ENCODE peak calls at places on chromosomes 7 and 10, in seven cellular contexts. A, U, H, O, C, R and P are unnamed samples.
A peak's percentile ranks its signal among the peaks of the same experiment; 100 is the strongest.

GRCh38 chr10:120823251-120823650 is 27.9 kb upstream of the WDR11 start:
- DNase-seq in A (no peak), U (no peak), H (no peak), O (no peak), C (no peak), R (no peak), P (no peak)

GRCh38 chr10:74992068-74992467 is 119.4 kb upstream of the SAMD8 start:
- DNase-seq in A (no peak), U (no peak), H (no peak), O (no peak), C (no peak), R (no peak), P (no peak)

GRCh38 chr10:93346712-93347111 is 135.4 kb downstream of the MYOF start:
- DNase-seq in A (peak; percentile 85), U (peak; percentile 46), H (peak; percentile 46), O (no peak), C (no peak), R (no peak), P (no peak)

GRCh38 chr10:1488970-1489548 is 248.3 kb downstream of the ADARB2 start:
- DNase-seq in A (no peak), U (no peak), H (no peak), O (no peak), C (no peak), R (no peak), P (no peak)

GRCh38 chr10:69644658-69645295 is 14.7 kb downstream of the FAM241B start:
- DNase-seq in A (peak; percentile 72), U (peak; percentile 79), H (peak; percentile 41), O (peak; percentile 59), C (peak; percentile 78), R (peak; percentile 86), P (peak; percentile 63)

GRCh38 chr10:16777473-16778370 is 39.5 kb downstream of the RSU1 start:
- DNase-seq in A (peak; percentile 64), U (no peak), H (peak; percentile 63), O (peak; percentile 64), C (peak; percentile 79), R (no peak), P (peak; percentile 64)

GRCh38 chr7:136183981-136184380 is 206.8 kb upstream of the MTPN start:
- DNase-seq in A (peak; percentile 56), U (no peak), H (peak; percentile 10), O (peak; percentile 35), C (no peak), R (no peak), P (no peak)

GRCh38 chr7:108367314-108367713 is 88.9 kb downstream of the NRCAM start:
- DNase-seq in A (no peak), U (no peak), H (no peak), O (no peak), C (no peak), R (no peak), P (no peak)

GRCh38 chr10:123858907-123859650 is 32.5 kb downstream of the CPXM2 start:
- DNase-seq in A (no peak), U (no peak), H (no peak), O (no peak), C (no peak), R (peak; percentile 39), P (no peak)

GRCh38 chr7:150941983-150942590 is 36.0 kb downstream of the KCNH2 start:
- DNase-seq in A (peak; percentile 28), U (peak; percentile 73), H (no peak), O (no peak), C (no peak), R (no peak), P (no peak)

GRCh38 chr7:10793995-10794780 is 179.5 kb upstream of the PHF14 start:
- DNase-seq in A (no peak), U (no peak), H (no peak), O (no peak), C (no peak), R (no peak), P (no peak)

GRCh38 chr10:114520453-114520852 is 116.2 kb upstream of the AFAP1L2 start:
- DNase-seq in A (no peak), U (no peak), H (peak; percentile 92), O (peak; percentile 95), C (peak; percentile 69), R (no peak), P (no peak)

GRCh38 chr10:71657604-71658348 is 61.8 kb downstream of the C10orf105 start:
- DNase-seq in A (peak; percentile 91), U (peak; percentile 64), H (no peak), O (no peak), C (no peak), R (peak; percentile 71), P (peak; percentile 37)

GRCh38 chr10:131899116-131899690 is 1.6 kb upstream of the PPP2R2D start:
- DNase-seq in A (no peak), U (no peak), H (no peak), O (no peak), C (no peak), R (no peak), P (no peak)

GRCh38 chr10:106181491-106181890 is 983.0 kb downstream of the SORCS1 start:
- DNase-seq in A (no peak), U (no peak), H (peak; percentile 6), O (no peak), C (no peak), R (no peak), P (no peak)

DNA sequence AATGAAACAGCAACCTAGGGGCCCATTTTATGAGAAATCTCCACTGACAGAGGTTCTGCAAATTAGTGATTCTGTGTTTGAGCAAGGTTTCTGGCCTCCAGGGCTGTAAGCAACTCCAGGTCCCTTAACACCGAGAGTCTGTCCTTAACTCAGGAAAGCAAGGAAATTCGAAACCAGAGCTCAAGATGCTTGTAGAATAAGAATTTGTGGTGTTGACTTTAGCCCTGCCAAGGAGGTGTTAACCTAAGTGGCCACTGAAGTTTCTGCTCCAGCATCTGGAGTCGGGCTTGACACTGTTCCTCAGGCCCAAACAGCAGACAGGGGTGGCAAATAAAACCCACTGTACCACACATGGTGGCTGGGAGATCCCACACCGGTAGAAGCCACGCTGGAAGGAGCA is 162.1 kb downstream of the BMPER start:
- DNase-seq in A (peak; percentile 53), U (no peak), H (peak; percentile 29), O (no peak), C (no peak), R (no peak), P (no peak)
- H3K23ac ChIP-seq in A (no peak overlapping the region), U (no peak overlapping the region), H (no peak overlapping the region), O (no peak overlapping the region), C (no peak overlapping the region), R (no peak overlapping the region), P (no peak overlapping the region)

GRCh38 chr10:125865120-125865519 is 16.0 kb downstream of the DHX32 start:
- DNase-seq in A (no peak), U (no peak), H (no peak), O (no peak), C (no peak), R (no peak), P (no peak)

GRCh38 chr10:125871341-125871740 is 9.8 kb downstream of the DHX32 start:
- DNase-seq in A (no peak), U (no peak), H (peak; percentile 81), O (peak; percentile 32), C (peak; percentile 19), R (no peak), P (no peak)

GRCh38 chr10:125866421-125867029 is 14.6 kb downstream of the DHX32 start:
- DNase-seq in A (no peak), U (no peak), H (no peak), O (no peak), C (no peak), R (no peak), P (no peak)

GRCh38 chr10:125868372-125868975 is 12.6 kb downstream of the DHX32 start:
- DNase-seq in A (peak; percentile 62), U (no peak), H (peak; percentile 65), O (peak; percentile 60), C (peak; percentile 85), R (no peak), P (no peak)
- H3K18ac ChIP-seq in A (no peak overlapping the region), U (no peak overlapping the region), H (no peak overlapping the region), O (no peak overlapping the region), C (no peak overlapping the region), R (no peak overlapping the region), P (no peak overlapping the region)

DNA sequence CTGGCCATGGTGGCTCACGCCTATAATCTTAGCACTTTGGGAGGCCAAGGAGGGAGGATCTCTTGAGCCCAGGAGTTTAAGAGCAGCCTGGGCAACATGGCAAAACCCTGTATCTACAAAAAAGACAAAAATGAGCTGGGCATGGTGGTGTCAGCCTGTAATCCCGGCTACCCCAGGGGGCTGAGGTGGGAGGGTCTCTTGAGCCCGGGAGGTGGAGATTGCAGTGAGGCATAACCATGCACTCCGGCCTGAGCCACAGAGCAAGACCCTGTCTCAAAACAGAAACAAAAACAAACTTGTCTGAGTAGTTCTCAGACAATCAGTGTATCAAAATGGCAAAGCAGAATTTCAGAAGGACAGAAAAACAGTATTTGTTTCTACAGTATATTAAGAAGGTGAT is 45.2 kb upstream of the BPGM start:
- DNase-seq in A (no peak), U (no peak), H (no peak), O (no peak), C (no peak), R (no peak), P (no peak)
- H3K23ac ChIP-seq in A (no peak overlapping the region), U (no peak overlapping the region), H (no peak overlapping the region), O (no peak overlapping the region), C (no peak overlapping the region), R (no peak overlapping the region), P (no peak overlapping the region)

DNA sequence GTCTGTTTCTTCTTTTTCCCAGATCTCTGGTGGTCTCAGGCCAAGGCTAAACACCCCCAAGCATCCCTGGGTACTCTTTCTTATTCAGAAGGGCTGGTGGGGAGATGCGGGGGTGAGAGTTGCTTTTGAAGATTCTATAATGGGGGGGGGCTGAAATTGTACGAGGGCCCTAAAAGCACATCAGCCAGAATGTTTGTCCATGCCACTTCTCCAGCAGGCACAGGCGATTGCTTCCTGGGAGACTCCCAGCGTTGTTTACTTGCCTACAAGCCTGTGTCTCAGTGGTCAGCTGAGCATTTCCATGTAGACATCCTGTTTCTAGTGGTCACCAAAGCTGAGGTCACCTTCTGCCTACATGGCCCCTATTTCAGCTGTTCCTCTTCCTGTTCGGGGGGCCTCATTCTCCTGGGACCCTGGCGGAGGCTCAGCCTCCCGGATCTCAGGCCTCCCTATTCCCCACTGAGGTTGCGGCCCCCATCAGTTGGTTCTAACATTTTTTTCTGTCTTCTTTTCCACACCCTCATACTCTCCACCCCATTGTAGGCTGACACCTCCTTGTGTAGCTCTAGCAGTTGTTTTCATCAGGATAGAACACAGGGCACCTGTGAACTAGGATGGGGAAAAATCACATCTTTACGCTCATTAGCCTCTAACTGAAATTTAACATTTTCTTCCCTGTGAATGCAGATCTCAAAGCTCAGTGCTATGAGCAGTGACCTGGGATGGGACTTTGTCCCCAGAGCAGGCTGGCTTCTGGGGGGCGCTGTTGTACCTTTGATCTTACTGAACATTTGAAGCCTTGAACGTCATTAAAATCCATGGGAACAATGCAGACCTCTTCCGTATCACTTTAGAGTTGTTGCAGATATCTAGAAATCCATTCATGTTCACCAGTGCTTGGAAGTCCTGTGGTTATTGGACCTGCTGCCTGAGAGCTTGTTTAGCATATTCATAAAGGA is 286.5 kb downstream of the GLRX3 start:
- DNase-seq in A (peak; percentile 22), U (peak; percentile 29), H (no peak), O (no peak), C (no peak), R (peak; percentile 43), P (no peak)
- H3K18ac ChIP-seq in A (no peak overlapping the region), U (no peak overlapping the region), H (no peak overlapping the region), O (no peak overlapping the region), C (no peak overlapping the region), R (no peak overlapping the region), P (no peak overlapping the region)

GRCh38 chr7:105007298-105007697 is 6.7 kb upstream of the KMT2E start:
- DNase-seq in A (no peak), U (no peak), H (no peak), O (no peak), C (no peak), R (no peak), P (no peak)
- H3K23ac ChIP-seq in A (no peak overlapping the region), U (no peak overlapping the region), H (no peak overlapping the region), O (no peak overlapping the region), C (no peak overlapping the region), R (no peak overlapping the region), P (no peak overlapping the region)